ENCODE peak calls at places on chromosomes 3 and 15, in six cellular contexts. W is T follicular helper cell; E is stimulated activated effector memory CD8-positive, alpha-beta T cell treated with anti-CD3 and anti-CD28 coated beads, Interleukin-12 subunit alpha, Interleukin-12 subunit beta, amount 100 ng/mL, for 72 hours; S is iris pigment epithelial cell; Y is effector memory CD4-positive, alpha-beta T cell; L is BJ. P is an unnamed sample.

GRCh38 chr15:87877114-87877810 is 379.3 kb downstream of the NTRK3 start:
- DNase-seq in W (no peak), E (no peak), S (peak), Y (no peak), L (no peak), P (no peak)

GRCh38 chr3:100244264-100244663 is 16.5 kb upstream of the TBC1D23 start:
- DNase-seq in W (no peak), E (no peak), S (no peak), Y (no peak), L (no peak), P (no peak)

GRCh38 chr3:13253208-13253937 is 166.7 kb downstream of the NUP210 start:
- DNase-seq in W (no peak), E (no peak), S (no peak), Y (no peak), L (no peak), P (no peak)

GRCh38 chr3:12239301-12239700 is 49.6 kb upstream of the PPARG start:
- DNase-seq in W (no peak), E (no peak), S (no peak), Y (no peak), L (no peak), P (no peak)

GRCh38 chr3:130759692-130760338 is 13.2 kb upstream of the PIK3R4 start:
- DNase-seq in W (peak), E (peak), S (peak), Y (peak), L (no peak), P (peak)

GRCh38 chr3:11774296-11774877 is 72.3 kb downstream of the TAMM41 start:
- DNase-seq in W (no peak), E (no peak), S (peak), Y (no peak), L (no peak), P (peak)

GRCh38 chr3:161177996-161178395 is 43.1 kb upstream of the NMD3 start:
- DNase-seq in W (no peak), E (no peak), S (peak), Y (no peak), L (no peak), P (no peak)

GRCh38 chr15:90862964-90863721 is 5.2 kb upstream of the FURIN start:
- DNase-seq in W (no peak), E (no peak), S (no peak), Y (no peak), L (no peak), P (no peak)

GRCh38 chr3:11818033-11818432 is 28.7 kb downstream of the TAMM41 start:
- DNase-seq in W (no peak), E (no peak), S (no peak), Y (no peak), L (no peak), P (no peak)

GRCh38 chr3:140717915-140718314 is 40.1 kb downstream of the TRIM42 start:
- DNase-seq in W (no peak), E (no peak), S (no peak), Y (no peak), L (no peak), P (no peak)

GRCh38 chr3:14488286-14489036 is 51.7 kb downstream of the GRIP2 start:
- DNase-seq in W (no peak), E (no peak), S (no peak), Y (no peak), L (no peak), P (no peak)

GRCh38 chr3:13544293-13544831 is 4.6 kb upstream of the FBLN2 start:
- DNase-seq in W (no peak), E (peak), S (peak), Y (peak), L (peak), P (no peak)

GRCh38 chr15:76333309-76333708 is 3.3 kb upstream of the ISL2 start:
- DNase-seq in W (no peak), E (no peak), S (no peak), Y (no peak), L (no peak), P (no peak)

GRCh38 chr15:85614059-85614458 is 180.7 kb downstream of the KLHL25 start:
- DNase-seq in W (no peak), E (no peak), S (no peak), Y (no peak), L (no peak), P (no peak)

GRCh38 chr3:99825239-99825638 is 7.6 kb downstream of the CMSS1 start:
- DNase-seq in W (no peak), E (no peak), S (peak), Y (no peak), L (peak), P (peak)

GRCh38 chr15:82298520-82298919 is 35.9 kb downstream of the SAXO2 start:
- DNase-seq in W (peak), E (peak), S (peak), Y (peak), L (no peak), P (no peak)

GRCh38 chr3:11480663-11481298 is 162.9 kb downstream of the VGLL4 start:
- DNase-seq in W (no peak), E (no peak), S (no peak), Y (no peak), L (no peak), P (no peak)

GRCh38 chr3:60314064-60314463 is 937.2 kb downstream of the FHIT start:
- DNase-seq in W (no peak), E (no peak), S (no peak), Y (no peak), L (no peak), P (no peak)

GRCh38 chr3:61354604-61355003 is 103.4 kb upstream of the FHIT start:
- DNase-seq in W (no peak), E (no peak), S (no peak), Y (no peak), L (no peak), P (no peak)

GRCh38 chr15:51307811-51308210 is 30.6 kb downstream of the CYP19A1 start:
- DNase-seq in W (no peak), E (no peak), S (peak), Y (no peak), L (no peak), P (no peak)

GRCh38 chr3:51916418-51916817 is 13.3 kb upstream of the IQCF1 start:
- DNase-seq in W (no peak), E (no peak), S (no peak), Y (no peak), L (no peak), P (no peak)

GRCh38 chr3:128987297-128987696 is 6.6 kb downstream of the CFAP92 start:
- DNase-seq in W (no peak), E (no peak), S (no peak), Y (no peak), L (no peak), P (no peak)

GRCh38 chr15:76994001-76994400 is 925 bp upstream of the PSTPIP1 start:
- DNase-seq in W (no peak), E (no peak), S (no peak), Y (peak), L (no peak), P (no peak)

GRCh38 chr15:59137566-59137965 is 32.6 kb downstream of the CCNB2 start:
- DNase-seq in W (no peak), E (no peak), S (no peak), Y (no peak), L (no peak), P (no peak)

GRCh38 chr3:185796431-185797107 is 28.3 kb downstream of the IGF2BP2 start:
- DNase-seq in W (no peak), E (no peak), S (peak), Y (no peak), L (peak), P (no peak)

GRCh38 chr3:160801386-160802118 is 45.5 kb downstream of the PPM1L start:
- DNase-seq in W (no peak), E (no peak), S (no peak), Y (no peak), L (no peak), P (no peak)

GRCh38 chr3:185658504-185658912 is 72.4 kb downstream of the SENP2 start:
- DNase-seq in W (no peak), E (no peak), S (peak), Y (no peak), L (peak), P (no peak)

GRCh38 chr15:65363766-65364165 is 14.0 kb downstream of the IGDCC3 start:
- DNase-seq in W (no peak), E (no peak), S (no peak), Y (no peak), L (no peak), P (no peak)

GRCh38 chr3:25911525-25912295 is 121.8 kb downstream of the OXSM start:
- DNase-seq in W (peak), E (no peak), S (no peak), Y (peak), L (no peak), P (no peak)

GRCh38 chr3:27758083-27758482 is 36.0 kb upstream of the EOMES start:
- DNase-seq in W (no peak), E (peak), S (peak), Y (no peak), L (peak), P (no peak)

GRCh38 chr15:96070636-96071035 is 259.9 kb upstream of the NR2F2 start:
- DNase-seq in W (no peak), E (no peak), S (no peak), Y (no peak), L (no peak), P (no peak)

GRCh38 chr15:75647370-75648155 is at the start of gene SNX33:
- DNase-seq in W (peak), E (peak), S (peak), Y (peak), L (no peak), P (peak)

P was measured in NCI-H524.